ENCODE peak calls at places on chromosomes 1 and 21, in eight cellular contexts. One of them, this sample, is unnamed.

GRCh38 chr1:97350662-97351061 is 570.2 kb downstream of the DPYD start:
- ATAC-seq in lower lobe of right lung: no peak
- ATAC-seq in activated naive CD4-positive, alpha-beta T cell treated with anti-CD3 and anti-CD28 coated beads, Interleukin-2, amount 50 U/mL, for 72 hours: peak; percentile 68
- ATAC-seq in psoas muscle: no peak
- ATAC-seq in central memory CD8-positive, alpha-beta T cell: no peak
- ATAC-seq in esophagus mucosa: no peak
- ATAC-seq in left colon: no peak
- ATAC-seq in pancreas: no peak
- ATAC-seq in this sample: no peak

GRCh38 chr1:46612937-46613660 is 3.5 kb downstream of the MOB3C start:
- ATAC-seq in lower lobe of right lung: no peak
- ATAC-seq in activated naive CD4-positive, alpha-beta T cell treated with anti-CD3 and anti-CD28 coated beads, Interleukin-2, amount 50 U/mL, for 72 hours: no peak
- ATAC-seq in psoas muscle: peak; percentile 73
- ATAC-seq in central memory CD8-positive, alpha-beta T cell: no peak
- ATAC-seq in esophagus mucosa: peak; percentile 18
- ATAC-seq in left colon: no peak
- ATAC-seq in pancreas: peak; percentile 47
- ATAC-seq in this sample: no peak

GRCh38 chr1:57599233-57599994 is 175.6 kb upstream of the DAB1 start:
- ATAC-seq in lower lobe of right lung: peak; percentile 75
- ATAC-seq in activated naive CD4-positive, alpha-beta T cell treated with anti-CD3 and anti-CD28 coated beads, Interleukin-2, amount 50 U/mL, for 72 hours: no peak
- ATAC-seq in psoas muscle: no peak
- ATAC-seq in central memory CD8-positive, alpha-beta T cell: no peak
- ATAC-seq in esophagus mucosa: no peak
- ATAC-seq in left colon: no peak
- ATAC-seq in pancreas: no peak
- ATAC-seq in this sample: peak; percentile 36

GRCh38 chr1:224509881-224510280 is 75.3 kb upstream of the WDR26 start:
- ATAC-seq in lower lobe of right lung: no peak
- ATAC-seq in activated naive CD4-positive, alpha-beta T cell treated with anti-CD3 and anti-CD28 coated beads, Interleukin-2, amount 50 U/mL, for 72 hours: no peak
- ATAC-seq in psoas muscle: no peak
- ATAC-seq in central memory CD8-positive, alpha-beta T cell: no peak
- ATAC-seq in esophagus mucosa: peak; percentile 22
- ATAC-seq in left colon: peak; percentile 54
- ATAC-seq in pancreas: no peak
- ATAC-seq in this sample: no peak

GRCh38 chr1:44246806-44247205 is 33.5 kb downstream of the DMAP1 start:
- ATAC-seq in lower lobe of right lung: no peak
- ATAC-seq in activated naive CD4-positive, alpha-beta T cell treated with anti-CD3 and anti-CD28 coated beads, Interleukin-2, amount 50 U/mL, for 72 hours: no peak
- ATAC-seq in psoas muscle: no peak
- ATAC-seq in central memory CD8-positive, alpha-beta T cell: no peak
- ATAC-seq in esophagus mucosa: no peak
- ATAC-seq in left colon: peak; percentile 71
- ATAC-seq in pancreas: no peak
- ATAC-seq in this sample: no peak

GRCh38 chr21:39938086-39938611 is 70.9 kb downstream of the PCP4 start:
- ATAC-seq in lower lobe of right lung: no peak
- ATAC-seq in activated naive CD4-positive, alpha-beta T cell treated with anti-CD3 and anti-CD28 coated beads, Interleukin-2, amount 50 U/mL, for 72 hours: no peak
- ATAC-seq in psoas muscle: no peak
- ATAC-seq in central memory CD8-positive, alpha-beta T cell: no peak
- ATAC-seq in esophagus mucosa: no peak
- ATAC-seq in left colon: no peak
- ATAC-seq in pancreas: no peak
- ATAC-seq in this sample: peak; percentile 16

GRCh38 chr1:47927165-47927564 is 70.0 kb downstream of the TRABD2B start:
- ATAC-seq in lower lobe of right lung: no peak
- ATAC-seq in activated naive CD4-positive, alpha-beta T cell treated with anti-CD3 and anti-CD28 coated beads, Interleukin-2, amount 50 U/mL, for 72 hours: no peak
- ATAC-seq in psoas muscle: no peak
- ATAC-seq in central memory CD8-positive, alpha-beta T cell: no peak
- ATAC-seq in esophagus mucosa: peak; percentile 73
- ATAC-seq in left colon: peak; percentile 63
- ATAC-seq in pancreas: no peak
- ATAC-seq in this sample: no peak

GRCh38 chr1:214229736-214230135 is 51.2 kb upstream of the SMYD2 start:
- ATAC-seq in lower lobe of right lung: no peak
- ATAC-seq in activated naive CD4-positive, alpha-beta T cell treated with anti-CD3 and anti-CD28 coated beads, Interleukin-2, amount 50 U/mL, for 72 hours: no peak
- ATAC-seq in psoas muscle: no peak
- ATAC-seq in central memory CD8-positive, alpha-beta T cell: no peak
- ATAC-seq in esophagus mucosa: no peak
- ATAC-seq in left colon: no peak
- ATAC-seq in pancreas: no peak
- ATAC-seq in this sample: no peak

GRCh38 chr21:41953249-41953830 is 478 bp downstream of the C2CD2 start:
- ATAC-seq in lower lobe of right lung: peak; percentile 37
- ATAC-seq in activated naive CD4-positive, alpha-beta T cell treated with anti-CD3 and anti-CD28 coated beads, Interleukin-2, amount 50 U/mL, for 72 hours: peak; percentile 52
- ATAC-seq in psoas muscle: peak; percentile 27
- ATAC-seq in central memory CD8-positive, alpha-beta T cell: no peak
- ATAC-seq in esophagus mucosa: no peak
- ATAC-seq in left colon: peak; percentile 48
- ATAC-seq in pancreas: peak; percentile 26
- ATAC-seq in this sample: peak; percentile 48